ENCODE peak calls at places on chromosomes 16 and 17, in ten cellular contexts. One of them, this sample, is unnamed.
A peak's percentile ranks its signal among the peaks of the same experiment; 100 is the strongest.

GRCh38 chr17:61065263-61065773 is 334.3 kb upstream of the TBX2 start:
- DNase-seq in CD8-positive, alpha-beta T cell: no peak
- DNase-seq in left ventricle myocardium inferior: no peak
- DNase-seq in tibial artery: no peak
- DNase-seq in epithelial cell of prostate: no peak
- DNase-seq in HCT116: no peak
- DNase-seq in endodermal cell: no peak
- DNase-seq in IMR-90: peak; percentile 36
- DNase-seq in SJSA1: no peak
- DNase-seq in RWPE1: no peak
- DNase-seq in this sample: peak; percentile 54

GRCh38 chr17:27265333-27265732 is 28.6 kb upstream of the WSB1 start:
- DNase-seq in endodermal cell: no peak
- DNase-seq in IMR-90: no peak
- DNase-seq in SJSA1: no peak
- DNase-seq in CD8-positive, alpha-beta T cell: no peak
- DNase-seq in RWPE1: no peak
- DNase-seq in HCT116: no peak
- DNase-seq in tibial artery: no peak
- DNase-seq in epithelial cell of prostate: no peak
- DNase-seq in left ventricle myocardium inferior: no peak
- DNase-seq in this sample: no peak

GRCh38 chr16:17724242-17724898 is 253.6 kb upstream of the XYLT1 start:
- DNase-seq in IMR-90: peak; percentile 82
- DNase-seq in endodermal cell: no peak
- DNase-seq in CD8-positive, alpha-beta T cell: no peak
- DNase-seq in RWPE1: no peak
- DNase-seq in left ventricle myocardium inferior: no peak
- DNase-seq in SJSA1: no peak
- DNase-seq in HCT116: no peak
- DNase-seq in tibial artery: no peak
- DNase-seq in epithelial cell of prostate: no peak
- DNase-seq in this sample: no peak

GRCh38 chr16:72122916-72123315 is 29.3 kb downstream of the DHX38 start:
- DNase-seq in HCT116: no peak
- DNase-seq in SJSA1: no peak
- DNase-seq in endodermal cell: no peak
- DNase-seq in RWPE1: no peak
- DNase-seq in left ventricle myocardium inferior: no peak
- DNase-seq in epithelial cell of prostate: no peak
- DNase-seq in tibial artery: no peak
- DNase-seq in CD8-positive, alpha-beta T cell: no peak
- DNase-seq in IMR-90: no peak
- DNase-seq in this sample: no peak

GRCh38 chr17:7703584-7704574 is 1.1 kb upstream of the EFNB3 start:
- DNase-seq in left ventricle myocardium inferior: no peak
- DNase-seq in epithelial cell of prostate: no peak
- DNase-seq in RWPE1: peak; percentile 45
- DNase-seq in HCT116: no peak
- DNase-seq in SJSA1: no peak
- DNase-seq in endodermal cell: peak; percentile 96
- DNase-seq in tibial artery: no peak
- DNase-seq in IMR-90: no peak
- DNase-seq in CD8-positive, alpha-beta T cell: peak; percentile 42
- DNase-seq in this sample: no peak

GRCh38 chr17:55726440-55726839 is 3.8 kb upstream of the TMEM100 start:
- DNase-seq in SJSA1: peak; percentile 71
- DNase-seq in left ventricle myocardium inferior: peak; percentile 52
- DNase-seq in IMR-90: peak; percentile 91
- DNase-seq in endodermal cell: no peak
- DNase-seq in tibial artery: peak; percentile 79
- DNase-seq in epithelial cell of prostate: no peak
- DNase-seq in CD8-positive, alpha-beta T cell: no peak
- DNase-seq in HCT116: no peak
- DNase-seq in RWPE1: peak; percentile 78
- DNase-seq in this sample: no peak

GRCh38 chr17:48586355-48586924 is 3.6 kb downstream of the HOXB3 start:
- DNase-seq in HCT116: no peak
- DNase-seq in tibial artery: no peak
- DNase-seq in epithelial cell of prostate: no peak
- DNase-seq in CD8-positive, alpha-beta T cell: no peak
- DNase-seq in left ventricle myocardium inferior: no peak
- DNase-seq in IMR-90: peak; percentile 41
- DNase-seq in endodermal cell: peak; percentile 66
- DNase-seq in SJSA1: no peak
- DNase-seq in RWPE1: no peak
- DNase-seq in this sample: no peak

GRCh38 chr16:61128545-61129323 is 907.5 kb downstream of the CDH8 start:
- DNase-seq in epithelial cell of prostate: no peak
- DNase-seq in HCT116: no peak
- DNase-seq in tibial artery: no peak
- DNase-seq in endodermal cell: no peak
- DNase-seq in left ventricle myocardium inferior: no peak
- DNase-seq in SJSA1: no peak
- DNase-seq in CD8-positive, alpha-beta T cell: peak; percentile 18
- DNase-seq in IMR-90: no peak
- DNase-seq in RWPE1: no peak
- DNase-seq in this sample: no peak

GRCh38 chr17:73151888-73152633 is 12.7 kb upstream of the SSTR2 start:
- DNase-seq in RWPE1: no peak
- DNase-seq in HCT116: no peak
- DNase-seq in epithelial cell of prostate: no peak
- DNase-seq in endodermal cell: no peak
- DNase-seq in SJSA1: no peak
- DNase-seq in tibial artery: no peak
- DNase-seq in left ventricle myocardium inferior: no peak
- DNase-seq in IMR-90: no peak
- DNase-seq in CD8-positive, alpha-beta T cell: no peak
- DNase-seq in this sample: peak; percentile 4

GRCh38 chr16:85136213-85136704 is 24.0 kb upstream of the CIBAR2 start:
- DNase-seq in RWPE1: no peak
- DNase-seq in SJSA1: no peak
- DNase-seq in HCT116: no peak
- DNase-seq in epithelial cell of prostate: no peak
- DNase-seq in CD8-positive, alpha-beta T cell: peak; percentile 2
- DNase-seq in IMR-90: no peak
- DNase-seq in tibial artery: peak; percentile 71
- DNase-seq in left ventricle myocardium inferior: no peak
- DNase-seq in endodermal cell: no peak
- DNase-seq in this sample: no peak

GRCh38 chr16:19777061-19777460 is 59.0 kb downstream of the IQCK start:
- DNase-seq in tibial artery: no peak
- DNase-seq in left ventricle myocardium inferior: no peak
- DNase-seq in epithelial cell of prostate: no peak
- DNase-seq in SJSA1: no peak
- DNase-seq in IMR-90: no peak
- DNase-seq in endodermal cell: no peak
- DNase-seq in CD8-positive, alpha-beta T cell: no peak
- DNase-seq in HCT116: no peak
- DNase-seq in RWPE1: no peak
- DNase-seq in this sample: no peak

GRCh38 chr16:3023415-3023668 is 400 bp downstream of the HCFC1R1 start:
- DNase-seq in epithelial cell of prostate: no peak
- DNase-seq in SJSA1: peak; percentile 87
- DNase-seq in CD8-positive, alpha-beta T cell: peak; percentile 46
- DNase-seq in tibial artery: no peak
- DNase-seq in RWPE1: peak; percentile 63
- DNase-seq in endodermal cell: no peak
- DNase-seq in left ventricle myocardium inferior: peak; percentile 47
- DNase-seq in IMR-90: peak; percentile 66
- DNase-seq in HCT116: peak; percentile 73
- DNase-seq in this sample: peak; percentile 34
- H3K27ac ChIP-seq in epithelial cell of prostate: peak overlapping the region; percentile 99
- H3K27ac ChIP-seq in SJSA1: peak overlapping the region; percentile 99
- H3K27ac ChIP-seq in CD8-positive, alpha-beta T cell: no peak overlapping the region
- H3K27ac ChIP-seq in tibial artery: peak overlapping the region; percentile 95
- H3K27ac ChIP-seq in RWPE1: peak overlapping the region; percentile 99
- H3K27ac ChIP-seq in endodermal cell: no peak overlapping the region
- H3K27ac ChIP-seq in left ventricle myocardium inferior: peak overlapping the region; percentile 98
- H3K27ac ChIP-seq in IMR-90: peak overlapping the region; percentile 100
- H3K27ac ChIP-seq in HCT116: peak overlapping the region; percentile 100
- H3K27ac ChIP-seq in this sample: peak overlapping the region; percentile 93

GRCh38 chr17:45339646-45340605 is 23.1 kb upstream of the MAP3K14 start:
- DNase-seq in endodermal cell: no peak
- DNase-seq in epithelial cell of prostate: no peak
- DNase-seq in IMR-90: no peak
- DNase-seq in left ventricle myocardium inferior: no peak
- DNase-seq in RWPE1: no peak
- DNase-seq in tibial artery: no peak
- DNase-seq in HCT116: no peak
- DNase-seq in SJSA1: no peak
- DNase-seq in CD8-positive, alpha-beta T cell: no peak
- DNase-seq in this sample: no peak

GRCh38 chr17:45335721-45336120 is 18.9 kb upstream of the MAP3K14 start:
- DNase-seq in tibial artery: no peak
- DNase-seq in RWPE1: no peak
- DNase-seq in left ventricle myocardium inferior: no peak
- DNase-seq in HCT116: no peak
- DNase-seq in SJSA1: no peak
- DNase-seq in IMR-90: no peak
- DNase-seq in endodermal cell: no peak
- DNase-seq in CD8-positive, alpha-beta T cell: no peak
- DNase-seq in epithelial cell of prostate: no peak
- DNase-seq in this sample: no peak

GRCh38 chr17:45338996-45339535 is 22.2 kb upstream of the MAP3K14 start:
- DNase-seq in CD8-positive, alpha-beta T cell: no peak
- DNase-seq in SJSA1: no peak
- DNase-seq in HCT116: no peak
- DNase-seq in epithelial cell of prostate: no peak
- DNase-seq in endodermal cell: no peak
- DNase-seq in IMR-90: no peak
- DNase-seq in left ventricle myocardium inferior: no peak
- DNase-seq in RWPE1: no peak
- DNase-seq in tibial artery: peak; percentile 27
- DNase-seq in this sample: no peak

GRCh38 chr17:45336390-45337182 is 19.8 kb upstream of the MAP3K14 start:
- DNase-seq in IMR-90: no peak
- DNase-seq in endodermal cell: no peak
- DNase-seq in epithelial cell of prostate: no peak
- DNase-seq in CD8-positive, alpha-beta T cell: no peak
- DNase-seq in tibial artery: peak; percentile 49
- DNase-seq in RWPE1: no peak
- DNase-seq in left ventricle myocardium inferior: no peak
- DNase-seq in SJSA1: no peak
- DNase-seq in HCT116: no peak
- DNase-seq in this sample: no peak

DNA sequence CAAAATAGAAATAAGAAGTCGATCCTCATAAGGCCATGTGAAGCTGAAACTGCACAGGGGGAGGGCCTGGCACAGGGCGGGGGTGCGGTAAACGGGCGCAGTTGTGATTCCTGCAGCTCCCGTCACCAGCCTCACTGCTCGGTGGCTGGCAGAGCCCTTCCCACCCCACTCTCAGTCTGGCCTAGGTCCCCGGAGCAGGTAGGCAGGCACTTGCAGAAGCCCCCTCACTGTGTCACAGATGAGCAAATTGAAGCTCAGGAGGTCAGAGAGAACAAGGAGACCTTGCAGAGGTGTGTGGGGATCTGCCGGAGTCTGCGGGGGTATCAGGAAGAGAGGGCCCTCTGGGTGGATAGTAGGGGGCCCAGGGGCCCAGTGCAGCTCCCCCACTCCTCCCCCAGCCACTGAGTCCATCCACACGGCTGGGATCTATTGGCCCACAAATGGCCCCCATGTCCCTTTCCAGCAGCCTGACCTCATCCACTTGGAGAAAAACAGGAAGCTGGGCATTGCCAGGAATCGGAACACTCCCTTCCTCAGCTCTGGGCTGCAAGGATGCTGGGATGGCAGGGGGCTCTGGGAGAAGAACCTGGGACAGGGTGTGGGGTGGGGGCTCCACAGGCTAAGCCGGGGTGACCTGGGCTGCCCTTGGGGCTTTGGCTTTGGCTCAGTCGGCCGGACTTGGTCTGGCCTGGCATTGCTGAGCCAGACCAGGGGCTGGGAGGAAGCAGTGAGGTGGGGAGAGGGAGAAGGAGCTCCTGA is 21.4 kb upstream of the MAP3K14 start:
- DNase-seq in CD8-positive, alpha-beta T cell: no peak
- DNase-seq in epithelial cell of prostate: no peak
- DNase-seq in IMR-90: no peak
- DNase-seq in tibial artery: peak; percentile 66
- DNase-seq in endodermal cell: no peak
- DNase-seq in left ventricle myocardium inferior: no peak
- DNase-seq in HCT116: no peak
- DNase-seq in SJSA1: no peak
- DNase-seq in RWPE1: no peak
- DNase-seq in this sample: no peak
- H3K27ac ChIP-seq in CD8-positive, alpha-beta T cell: no peak overlapping the region
- H3K27ac ChIP-seq in epithelial cell of prostate: no peak overlapping the region
- H3K27ac ChIP-seq in IMR-90: no peak overlapping the region
- H3K27ac ChIP-seq in tibial artery: peak overlapping the region; percentile 6
- H3K27ac ChIP-seq in endodermal cell: no peak overlapping the region
- H3K27ac ChIP-seq in left ventricle myocardium inferior: peak overlapping the region; percentile 83
- H3K27ac ChIP-seq in HCT116: no peak overlapping the region
- H3K27ac ChIP-seq in SJSA1: no peak overlapping the region
- H3K27ac ChIP-seq in RWPE1: no peak overlapping the region
- H3K27ac ChIP-seq in this sample: no peak overlapping the region

DNA sequence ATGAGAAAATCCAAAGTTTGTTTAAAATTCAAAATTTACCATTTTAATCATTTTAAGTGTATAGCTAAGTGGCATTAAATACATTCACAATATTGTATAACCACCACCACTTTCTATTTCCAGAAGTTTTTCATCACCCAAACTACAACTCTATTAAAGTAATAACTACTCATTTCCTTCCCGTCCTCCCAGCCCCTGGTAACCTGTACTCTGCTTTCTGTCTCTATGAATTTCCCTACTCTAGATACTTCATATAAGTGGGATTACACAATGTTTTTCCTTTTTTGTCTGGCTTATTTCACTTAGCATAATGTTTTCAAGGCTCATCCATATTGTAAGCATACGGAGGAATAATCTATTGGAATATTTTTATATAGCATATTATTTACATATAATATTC is 29.7 kb downstream of the ESRP2 start:
- DNase-seq in IMR-90: no peak
- DNase-seq in HCT116: no peak
- DNase-seq in endodermal cell: no peak
- DNase-seq in SJSA1: no peak
- DNase-seq in epithelial cell of prostate: no peak
- DNase-seq in CD8-positive, alpha-beta T cell: no peak
- DNase-seq in RWPE1: no peak
- DNase-seq in left ventricle myocardium inferior: no peak
- DNase-seq in tibial artery: no peak
- DNase-seq in this sample: no peak
- H3K27ac ChIP-seq in IMR-90: no peak overlapping the region
- H3K27ac ChIP-seq in HCT116: no peak overlapping the region
- H3K27ac ChIP-seq in endodermal cell: no peak overlapping the region
- H3K27ac ChIP-seq in SJSA1: no peak overlapping the region
- H3K27ac ChIP-seq in epithelial cell of prostate: no peak overlapping the region
- H3K27ac ChIP-seq in CD8-positive, alpha-beta T cell: no peak overlapping the region
- H3K27ac ChIP-seq in RWPE1: no peak overlapping the region
- H3K27ac ChIP-seq in left ventricle myocardium inferior: no peak overlapping the region
- H3K27ac ChIP-seq in tibial artery: no peak overlapping the region
- H3K27ac ChIP-seq in this sample: no peak overlapping the region

DNA sequence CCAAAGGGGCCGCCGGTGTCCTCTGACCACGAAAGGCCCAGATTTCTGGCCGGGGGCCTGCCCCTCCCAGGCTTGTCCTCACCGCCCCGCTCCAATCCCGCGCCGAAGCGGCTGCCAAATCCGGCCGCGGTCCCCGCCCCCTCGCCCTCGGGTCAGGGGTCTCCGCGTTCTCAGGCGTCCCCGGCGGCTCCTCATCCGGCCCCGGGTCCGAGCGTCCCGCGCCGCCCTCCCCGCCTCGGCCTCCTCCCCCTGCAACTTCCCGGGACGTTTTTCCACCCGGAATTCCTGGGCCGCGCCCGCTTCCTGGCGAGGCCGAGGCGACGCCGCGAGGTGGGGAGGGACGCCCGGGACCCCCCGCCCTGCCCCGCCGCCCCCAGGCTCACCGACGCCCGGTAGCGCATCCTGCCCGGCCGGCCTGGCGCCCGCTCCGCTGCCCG is 7.2 kb downstream of the MYO1C start:
- DNase-seq in epithelial cell of prostate: no peak
- DNase-seq in endodermal cell: peak; percentile 93
- DNase-seq in IMR-90: no peak
- DNase-seq in RWPE1: no peak
- DNase-seq in CD8-positive, alpha-beta T cell: peak; percentile 36
- DNase-seq in SJSA1: no peak
- DNase-seq in left ventricle myocardium inferior: peak; percentile 76
- DNase-seq in tibial artery: no peak
- DNase-seq in HCT116: no peak
- DNase-seq in this sample: no peak
- H3K27ac ChIP-seq in epithelial cell of prostate: peak overlapping the region; percentile 84
- H3K27ac ChIP-seq in endodermal cell: no peak overlapping the region
- H3K27ac ChIP-seq in IMR-90: peak overlapping the region; percentile 96
- H3K27ac ChIP-seq in RWPE1: peak overlapping the region; percentile 97
- H3K27ac ChIP-seq in CD8-positive, alpha-beta T cell: no peak overlapping the region
- H3K27ac ChIP-seq in SJSA1: peak overlapping the region; percentile 95
- H3K27ac ChIP-seq in left ventricle myocardium inferior: peak overlapping the region; percentile 98
- H3K27ac ChIP-seq in tibial artery: peak overlapping the region; percentile 99
- H3K27ac ChIP-seq in HCT116: peak overlapping the region; percentile 97
- H3K27ac ChIP-seq in this sample: peak overlapping the region; percentile 89